ENCODE peak calls at places on chromosomes 7 and 10, in five cellular contexts. A is iris pigment epithelial cell; O is activated effector memory CD4-positive, alpha-beta T cell treated with anti-CD3 and anti-CD28 coated beads, Interleukin-2, amount 50 U/mL, for 16 hours; B is lower lobe of right lung; X is activated CD4-positive, CD25-positive, alpha-beta regulatory T cell. D is an unnamed sample.

GRCh38 chr10:58971806-58972491 is 204.5 kb upstream of the PHYHIPL start:
- DNase-seq in A (no peak), O (no peak), B (no peak), X (no peak), D (no peak)

GRCh38 chr7:100430450-100431285 is 1.0 kb downstream of the MEPCE start:
- DNase-seq in A (peak; percentile 27), O (peak; percentile 81), B (peak; percentile 50), X (no peak), D (peak; percentile 52)

GRCh38 chr7:7720750-7721621 is 2.6 kb upstream of the RPA3 start:
- DNase-seq in A (no peak), O (no peak), B (no peak), X (no peak), D (no peak)

GRCh38 chr7:149598721-149599308 is 101.2 kb upstream of the ZNF746 start:
- DNase-seq in A (peak; percentile 57), O (no peak), B (no peak), X (no peak), D (no peak)

GRCh38 chr7:158555034-158555520 is 32.5 kb downstream of the PTPRN2 start:
- DNase-seq in A (no peak), O (no peak), B (no peak), X (no peak), D (no peak)

GRCh38 chr10:89642193-89642592 is 2.8 kb downstream of the PANK1 start:
- DNase-seq in A (no peak), O (no peak), B (no peak), X (no peak), D (no peak)

GRCh38 chr7:74033372-74034311 is 5.7 kb downstream of the ELN start:
- DNase-seq in A (no peak), O (no peak), B (peak; percentile 67), X (no peak), D (peak; percentile 94)

GRCh38 chr10:132293416-132294195 is 14.1 kb downstream of the STK32C start:
- DNase-seq in A (no peak), O (peak; percentile 43), B (peak; percentile 39), X (no peak), D (no peak)

GRCh38 chr10:121601458-121601857 is 3.2 kb upstream of the FGFR2 start:
- DNase-seq in A (no peak), O (no peak), B (no peak), X (no peak), D (no peak)

GRCh38 chr10:20891338-20891714 is 5.8 kb downstream of the NEBL start:
- DNase-seq in A (peak; percentile 93), O (no peak), B (no peak), X (no peak), D (no peak)

GRCh38 chr10:103215601-103216000 is 22.5 kb upstream of the NT5C2 start:
- DNase-seq in A (no peak), O (no peak), B (no peak), X (no peak), D (no peak)

GRCh38 chr7:137734221-137734620 is 112.6 kb downstream of the DGKI start:
- DNase-seq in A (peak; percentile 32), O (no peak), B (no peak), X (no peak), D (no peak)

GRCh38 chr10:3782456-3783312 is 2.3 kb downstream of the KLF6 start:
- DNase-seq in A (peak; percentile 92), O (peak; percentile 87), B (peak; percentile 53), X (peak; percentile 31), D (peak; percentile 67)

GRCh38 chr7:81606078-81606863 is 163.6 kb downstream of the HGF start:
- DNase-seq in A (no peak), O (no peak), B (no peak), X (no peak), D (no peak)

GRCh38 chr10:47339186-47339735 is 8.9 kb upstream of the RBP3 start:
- DNase-seq in A (no peak), O (peak; percentile 51), B (no peak), X (no peak), D (no peak)

GRCh38 chr10:76337641-76338040 is 906.2 kb downstream of the LRMDA start:
- DNase-seq in A (peak; percentile 73), O (no peak), B (no peak), X (no peak), D (no peak)

GRCh38 chr10:79593377-79593776 is 17.4 kb upstream of the SFTPA1 start:
- DNase-seq in A (no peak), O (no peak), B (no peak), X (no peak), D (no peak)

GRCh38 chr10:110978204-110978603 is 58.8 kb downstream of the SHOC2 start:
- DNase-seq in A (peak; percentile 49), O (no peak), B (no peak), X (no peak), D (no peak)

GRCh38 chr10:122019414-122019975 is 30.5 kb downstream of the TACC2 start:
- DNase-seq in A (no peak), O (no peak), B (peak; percentile 81), X (no peak), D (no peak)

GRCh38 chr7:149196705-149197171 is 1.4 kb downstream of the ZNF282 start:
- DNase-seq in A (peak; percentile 55), O (no peak), B (no peak), X (no peak), D (no peak)

GRCh38 chr7:30866939-30867338 is 44.7 kb upstream of the AQP1 start:
- DNase-seq in A (no peak), O (no peak), B (no peak), X (no peak), D (no peak)

GRCh38 chr10:98321203-98321780 is 53.3 kb upstream of the LOXL4 start:
- DNase-seq in A (no peak), O (no peak), B (no peak), X (no peak), D (no peak)

GRCh38 chr10:83806716-83807115 is 332.6 kb upstream of the GHITM start:
- DNase-seq in A (no peak), O (no peak), B (no peak), X (no peak), D (no peak)

GRCh38 chr7:120838281-120838682 is 19.7 kb downstream of the TSPAN12 start:
- DNase-seq in A (no peak), O (no peak), B (no peak), X (no peak), D (no peak)

GRCh38 chr7:44131173-44132009 is 8.0 kb upstream of the POLD2 start:
- DNase-seq in A (peak; percentile 8), O (no peak), B (no peak), X (no peak), D (no peak)

GRCh38 chr7:41134242-41134872 is 568.5 kb downstream of the INHBA start:
- DNase-seq in A (peak; percentile 24), O (no peak), B (no peak), X (no peak), D (no peak)

GRCh38 chr7:128148676-128149075 is 92.4 kb upstream of the LEP start:
- DNase-seq in A (no peak), O (no peak), B (no peak), X (no peak), D (no peak)

GRCh38 chr10:103772096-103772845 is 83.1 kb downstream of the SH3PXD2A start:
- DNase-seq in A (peak; percentile 78), O (peak; percentile 86), B (peak; percentile 79), X (no peak), D (peak; percentile 93)

GRCh38 chr10:98323221-98324164 is 55.5 kb upstream of the LOXL4 start:
- DNase-seq in A (peak; percentile 70), O (no peak), B (peak; percentile 83), X (no peak), D (peak; percentile 87)

GRCh38 chr10:68594405-68594804 is 34.3 kb downstream of the TET1 start:
- DNase-seq in A (peak; percentile 90), O (no peak), B (no peak), X (no peak), D (no peak)

GRCh38 chr10:97030894-97031293 is 154.9 kb downstream of the SLIT1 start:
- DNase-seq in A (no peak), O (no peak), B (no peak), X (no peak), D (no peak)

GRCh38 chr10:103610083-103610472 is 116.6 kb downstream of the NEURL1 start:
- DNase-seq in A (no peak), O (no peak), B (no peak), X (no peak), D (no peak)

GRCh38 chr10:96998329-96998888 is 166.3 kb downstream of the LCOR start:
- DNase-seq in A (peak; percentile 97), O (no peak), B (no peak), X (no peak), D (no peak)

GRCh38 chr10:88114368-88114767 is 250.9 kb downstream of the PTEN start:
- DNase-seq in A (peak; percentile 46), O (no peak), B (peak; percentile 60), X (no peak), D (peak; percentile 48)

GRCh38 chr7:29429421-29429820 is 134.2 kb upstream of the PRR15 start:
- DNase-seq in A (no peak), O (no peak), B (no peak), X (no peak), D (no peak)

GRCh38 chr7:98423043-98423442 is 22.2 kb upstream of the BAIAP2L1 start:
- DNase-seq in A (peak; percentile 59), O (no peak), B (no peak), X (no peak), D (no peak)

GRCh38 chr10:52256832-52257691 is 57.0 kb upstream of the DKK1 start:
- DNase-seq in A (peak; percentile 51), O (no peak), B (no peak), X (no peak), D (no peak)

D was measured in Right ventricle myocardium superior.